ENCODE peak calls at places on chromosomes 7 and 10, in five cellular contexts. One of them, this sample, is unnamed.

GRCh38 chr7:2037805-2038635 is 194.7 kb downstream of the MAD1L1 start:
- DNase-seq in adrenal gland: peak; percentile 47
- DNase-seq in DMS153: no peak
- DNase-seq in HAP-1: no peak
- DNase-seq in Ammon's horn: no peak
- DNase-seq in this sample: no peak

GRCh38 chr10:4023997-4024396 is 239.0 kb upstream of the KLF6 start:
- DNase-seq in DMS153: no peak
- DNase-seq in HAP-1: no peak
- DNase-seq in Ammon's horn: no peak
- DNase-seq in adrenal gland: no peak
- DNase-seq in this sample: no peak

GRCh38 chr7:138603549-138604324 is 97.4 kb downstream of the SVOPL start:
- DNase-seq in adrenal gland: no peak
- DNase-seq in Ammon's horn: no peak
- DNase-seq in HAP-1: no peak
- DNase-seq in DMS153: no peak
- DNase-seq in this sample: no peak

GRCh38 chr7:15305002-15305600 is 256.7 kb downstream of the AGMO start:
- DNase-seq in HAP-1: peak; percentile 72
- DNase-seq in DMS153: peak; percentile 36
- DNase-seq in adrenal gland: peak; percentile 29
- DNase-seq in Ammon's horn: peak; percentile 56
- DNase-seq in this sample: peak; percentile 23

GRCh38 chr10:22655312-22655973 is 58.9 kb downstream of the PIP4K2A start:
- DNase-seq in Ammon's horn: no peak
- DNase-seq in adrenal gland: peak; percentile 31
- DNase-seq in HAP-1: no peak
- DNase-seq in DMS153: no peak
- DNase-seq in this sample: no peak

GRCh38 chr10:78408671-78409472 is 375.2 kb downstream of the RPS24 start:
- DNase-seq in DMS153: peak; percentile 70
- DNase-seq in HAP-1: no peak
- DNase-seq in Ammon's horn: peak; percentile 72
- DNase-seq in adrenal gland: peak; percentile 74
- DNase-seq in this sample: peak; percentile 41

GRCh38 chr7:129263168-129263567 is 38.3 kb downstream of the AHCYL2 start:
- DNase-seq in HAP-1: no peak
- DNase-seq in adrenal gland: no peak
- DNase-seq in Ammon's horn: no peak
- DNase-seq in DMS153: no peak
- DNase-seq in this sample: no peak

GRCh38 chr10:53886325-53887300 is 914.4 kb downstream of the PCDH15 start:
- DNase-seq in DMS153: no peak
- DNase-seq in adrenal gland: no peak
- DNase-seq in HAP-1: no peak
- DNase-seq in Ammon's horn: no peak
- DNase-seq in this sample: no peak

GRCh38 chr7:130379019-130379418 is 1.3 kb upstream of the CPA1 start:
- DNase-seq in DMS153: no peak
- DNase-seq in Ammon's horn: no peak
- DNase-seq in adrenal gland: no peak
- DNase-seq in HAP-1: no peak
- DNase-seq in this sample: no peak

GRCh38 chr7:79317728-79318127 is 135.7 kb downstream of the MAGI2 start:
- DNase-seq in DMS153: no peak
- DNase-seq in Ammon's horn: no peak
- DNase-seq in HAP-1: no peak
- DNase-seq in adrenal gland: peak; percentile 17
- DNase-seq in this sample: no peak

GRCh38 chr10:114626841-114627240 is 31.2 kb downstream of the ABLIM1 start:
- DNase-seq in HAP-1: no peak
- DNase-seq in adrenal gland: no peak
- DNase-seq in Ammon's horn: no peak
- DNase-seq in DMS153: no peak
- DNase-seq in this sample: no peak

GRCh38 chr7:5574770-5575269 is 151.2 kb upstream of the TNRC18 start:
- DNase-seq in adrenal gland: no peak
- DNase-seq in DMS153: no peak
- DNase-seq in HAP-1: peak; percentile 50
- DNase-seq in Ammon's horn: peak; percentile 12
- DNase-seq in this sample: no peak

This sample was measured in transverse colon.